ENCODE peak calls at places on chromosomes 7 and 10, in six cellular contexts. S is heart left ventricle, I is psoas muscle, F is ovary, M is fibroblast of lung, D is thoracic aorta. G is an unnamed sample.

GRCh38 chr7:37074370-37074769 is 350.1 kb upstream of the AOAH start:
- DNase-seq in S (no peak), I (no peak), F (no peak), M (no peak), D (no peak), G (no peak)

GRCh38 chr10:1378473-1378872 is 322.3 kb downstream of the WDR37 start:
- DNase-seq in S (no peak), I (no peak), F (no peak), M (no peak), D (no peak), G (no peak)

GRCh38 chr7:143271240-143271639 is 8.0 kb downstream of the GSTK1 start:
- DNase-seq in S (no peak), I (no peak), F (no peak), M (no peak), D (no peak), G (no peak)

GRCh38 chr7:92976931-92977330 is 140.6 kb upstream of the CDK6 start:
- DNase-seq in S (no peak), I (no peak), F (no peak), M (no peak), D (no peak), G (no peak)

GRCh38 chr7:963236-964078 is 9.0 kb upstream of the ADAP1 start:
- DNase-seq in S (no peak), I (no peak), F (peak), M (no peak), D (no peak), G (no peak)

GRCh38 chr7:93812061-93812460 is 78.5 kb downstream of the TFPI2 start:
- DNase-seq in S (no peak), I (no peak), F (no peak), M (no peak), D (no peak), G (no peak)

GRCh38 chr10:83983578-83984255 is 155.6 kb upstream of the GHITM start:
- DNase-seq in S (no peak), I (no peak), F (no peak), M (peak), D (no peak), G (no peak)

GRCh38 chr10:11578802-11579255 is 32.6 kb downstream of the USP6NL start:
- DNase-seq in S (no peak), I (no peak), F (no peak), M (no peak), D (no peak), G (no peak)

GRCh38 chr7:35004531-35005096 is 32.7 kb downstream of the DPY19L1 start:
- DNase-seq in S (no peak), I (no peak), F (no peak), M (peak), D (no peak), G (no peak)

GRCh38 chr7:101934618-101935017 is 117.2 kb downstream of the CUX1 start:
- DNase-seq in S (no peak), I (no peak), F (no peak), M (no peak), D (no peak), G (no peak)

GRCh38 chr10:102476466-102477141 is 25.3 kb upstream of the C10orf95 start:
- DNase-seq in S (no peak), I (no peak), F (no peak), M (peak), D (no peak), G (no peak)

GRCh38 chr7:93218997-93219827 is 7.1 kb downstream of the HEPACAM2 start:
- DNase-seq in S (no peak), I (no peak), F (no peak), M (no peak), D (no peak), G (no peak)

GRCh38 chr10:69068549-69068948 is 19.4 kb upstream of the SRGN start:
- DNase-seq in S (no peak), I (no peak), F (no peak), M (peak), D (no peak), G (no peak)

GRCh38 chr10:71970331-71970730 is 6.1 kb downstream of the CHST3 start:
- DNase-seq in S (no peak), I (peak), F (no peak), M (no peak), D (no peak), G (no peak)
- TF ChIP-seq CTCF in S (no peak), I (peak), F (peak), M (peak), D (peak), G (no peak)

DNA sequence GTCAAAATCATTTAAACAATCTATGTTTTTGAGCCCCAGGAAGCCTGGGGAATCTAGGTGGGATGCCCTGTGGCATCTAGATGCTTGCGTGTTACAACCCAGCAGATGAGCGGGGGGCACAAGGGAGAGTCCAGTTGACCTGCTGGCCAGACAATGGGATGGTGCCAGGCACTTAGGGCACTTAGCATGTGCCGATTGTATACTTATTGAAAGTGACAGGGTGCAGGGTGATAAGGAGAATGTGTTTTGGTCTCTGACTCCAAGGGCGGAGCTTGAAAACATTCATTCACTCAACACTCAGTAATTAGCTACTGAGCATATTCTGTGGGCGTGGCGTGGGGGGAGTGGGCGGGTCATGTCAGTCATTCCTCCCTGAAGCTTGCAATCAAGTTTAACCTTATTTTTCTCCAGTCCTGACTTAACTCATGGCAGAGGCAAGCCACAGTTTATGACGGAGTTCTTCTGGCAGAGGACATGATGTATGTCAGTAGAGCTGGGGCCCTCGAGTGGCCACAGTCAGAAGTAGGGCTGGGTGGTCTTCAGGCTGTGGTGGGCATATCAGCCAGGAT is 115.1 kb downstream of the PRKCQ start:
- DNase-seq in S (no peak), I (no peak), F (no peak), M (no peak), D (no peak), G (no peak)
- TF ChIP-seq CTCF in S (no peak), I (no peak), F (no peak), M (no peak), D (no peak), G (no peak)

GRCh38 chr7:121329460-121330052 is 756 bp downstream of the WNT16 start:
- DNase-seq in S (no peak), I (no peak), F (no peak), M (peak), D (no peak), G (peak)
- TF ChIP-seq CTCF in S (no peak), I (no peak), F (no peak), M (peak), D (no peak), G (no peak)

GRCh38 chr10:112950714-112951348 is 784 bp downstream of the TCF7L2 start:
- DNase-seq in S (peak), I (peak), F (peak), M (peak), D (no peak), G (no peak)

GRCh38 chr10:112949128-112949823 is 771 bp upstream of the TCF7L2 start:
- DNase-seq in S (no peak), I (no peak), F (no peak), M (peak), D (no peak), G (no peak)

GRCh38 chr10:112952282-112952991 is 2.4 kb downstream of the TCF7L2 start:
- DNase-seq in S (peak), I (peak), F (peak), M (peak), D (no peak), G (no peak)

GRCh38 chr10:112951349-112952281 is 1.6 kb downstream of the TCF7L2 start:
- DNase-seq in S (peak), I (peak), F (peak), M (peak), D (no peak), G (peak)

DNA sequence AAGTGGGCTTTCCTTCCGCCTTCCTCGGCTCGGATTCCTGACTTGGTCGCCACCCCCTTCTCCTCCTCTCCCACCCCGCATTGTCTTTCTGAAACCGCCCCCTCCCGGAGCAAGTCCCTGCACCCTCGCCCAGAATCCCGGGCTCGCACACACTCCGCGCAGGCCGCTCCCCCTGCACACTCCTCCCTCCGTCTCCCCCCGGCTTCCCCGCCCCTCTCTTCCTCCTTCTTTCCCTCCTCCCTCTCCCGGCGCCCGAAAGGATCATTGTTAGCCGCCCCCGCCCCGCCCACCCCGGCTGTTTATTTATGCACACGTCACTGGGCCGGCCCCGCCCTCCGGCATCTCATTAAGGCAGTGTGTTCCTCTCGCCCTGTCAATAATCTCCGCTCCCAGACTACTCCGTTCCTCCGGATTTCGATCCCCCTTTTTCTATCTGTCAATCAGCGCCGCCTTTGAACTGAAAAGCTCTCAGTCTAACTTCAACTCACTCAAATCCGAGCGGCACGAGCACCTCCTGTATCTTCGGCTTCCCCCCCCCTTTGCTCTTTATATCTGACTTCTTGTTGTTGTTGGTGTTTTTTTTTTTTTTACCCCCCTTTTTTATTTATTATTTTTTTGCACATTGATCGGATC is at the start of gene TCF7L2:
- DNase-seq in S (peak), I (peak), F (peak), M (peak), D (peak), G (peak)
- TF ChIP-seq CTCF in S (no peak), I (no peak), F (no peak), M (no peak), D (no peak), G (no peak)

GRCh38 chr10:59675812-59676211 is 33.8 kb downstream of the SLC16A9 start:
- DNase-seq in S (no peak), I (no peak), F (no peak), M (no peak), D (no peak), G (no peak)
- TF ChIP-seq CTCF in S (no peak), I (no peak), F (no peak), M (peak), D (no peak), G (no peak)

DNA sequence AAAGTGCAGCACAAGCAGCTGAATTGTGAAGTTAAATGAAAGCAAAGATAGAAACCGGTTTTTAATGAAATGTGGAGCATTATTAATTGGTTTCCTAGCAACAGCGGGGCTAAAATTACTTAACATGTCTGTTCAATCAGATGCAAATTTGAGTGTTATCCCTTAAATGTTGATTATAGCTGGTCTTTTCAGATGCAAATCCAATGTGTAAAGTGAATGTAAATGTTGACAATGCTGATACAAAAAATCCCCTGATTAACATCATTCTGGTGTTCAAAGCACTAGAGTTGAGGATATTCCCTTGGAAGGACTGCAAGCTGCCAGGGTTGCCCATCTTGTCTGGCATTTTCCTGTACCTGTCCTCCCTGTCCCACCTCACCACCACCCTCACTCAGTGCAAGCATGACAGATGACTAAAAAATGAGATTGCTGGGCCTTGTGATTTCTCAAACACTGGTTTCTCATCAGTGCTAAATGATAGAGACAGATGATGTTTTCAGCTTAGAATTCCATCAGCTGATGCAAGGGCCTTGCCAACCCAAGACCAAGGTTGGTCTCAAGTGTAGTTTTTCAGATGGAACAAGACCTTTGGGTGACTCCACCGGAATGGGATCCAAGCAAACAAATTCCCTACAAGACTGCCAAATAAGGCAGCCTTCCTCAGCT is 55.1 kb downstream of the JAZF1 start:
- DNase-seq in S (no peak), I (no peak), F (no peak), M (peak), D (no peak), G (no peak)
- TF ChIP-seq CTCF in S (no peak), I (no peak), F (no peak), M (no peak), D (no peak), G (no peak)

G was measured in activated B cell treated with CpG ODN at 0.5 μM for 24 hours.